ENCODE peak calls at places on chromosomes 11 and 22, in seven cellular contexts. O is activated naive CD8-positive, alpha-beta T cell treated with anti-CD3 and anti-CD28 coated beads, Interleukin-2, amount 50 U/mL, for 24 hours; E is GM18507; K is kidney epithelial cell; H is A549; Z is SK-N-MC; R is effector memory CD4-positive, alpha-beta T cell. T is an unnamed sample.

GRCh38 chr11:66326261-66327111 is 9.6 kb upstream of the CD248 start:
- DNase-seq in O (peak), E (no peak), K (no peak), H (no peak), Z (no peak), R (no peak), T (no peak)

GRCh38 chr22:48718818-48719500 is 1108.7 kb downstream of the BRD1 start:
- DNase-seq in O (no peak), E (no peak), K (no peak), H (no peak), Z (no peak), R (no peak), T (no peak)

GRCh38 chr22:19822301-19823117 is 32.2 kb downstream of the GNB1L start:
- DNase-seq in O (no peak), E (no peak), K (no peak), H (no peak), Z (no peak), R (no peak), T (peak)

GRCh38 chr11:113387605-113388211 is at the start of gene ANKK1:
- DNase-seq in O (no peak), E (no peak), K (no peak), H (no peak), Z (no peak), R (no peak), T (peak)

GRCh38 chr11:67277231-67277961 is 11.1 kb downstream of the GRK2 start:
- DNase-seq in O (peak), E (peak), K (no peak), H (no peak), Z (peak), R (peak), T (peak)

GRCh38 chr11:69205929-69206612 is 50.3 kb downstream of the SMIM38 start:
- DNase-seq in O (no peak), E (no peak), K (no peak), H (no peak), Z (peak), R (no peak), T (no peak)

GRCh38 chr11:132655187-132655855 is 877.0 kb downstream of the OPCML start:
- DNase-seq in O (no peak), E (no peak), K (no peak), H (no peak), Z (no peak), R (no peak), T (no peak)

GRCh38 chr11:93484716-93485115 is 58.5 kb downstream of the SMCO4 start:
- DNase-seq in O (no peak), E (no peak), K (no peak), H (no peak), Z (no peak), R (no peak), T (no peak)

GRCh38 chr11:14974723-14975587 is 2.8 kb upstream of the CALCA start:
- DNase-seq in O (peak), E (no peak), K (no peak), H (peak), Z (no peak), R (peak), T (peak)

GRCh38 chr11:66220566-66220935 is 47.9 kb upstream of the RAB1B start:
- DNase-seq in O (no peak), E (no peak), K (no peak), H (no peak), Z (no peak), R (no peak), T (no peak)

GRCh38 chr22:43399338-43399979 is 12.4 kb upstream of the MPPED1 start:
- DNase-seq in O (no peak), E (no peak), K (no peak), H (no peak), Z (no peak), R (no peak), T (no peak)

GRCh38 chr11:125948278-125949051 is 2.6 kb downstream of the VSIG10L2 start:
- DNase-seq in O (no peak), E (no peak), K (no peak), H (no peak), Z (no peak), R (no peak), T (no peak)

GRCh38 chr11:107770546-107770945 is 58.7 kb upstream of the SLN start:
- DNase-seq in O (no peak), E (no peak), K (peak), H (no peak), Z (no peak), R (no peak), T (no peak)

GRCh38 chr22:23107487-23108323 is 34.1 kb downstream of the RSPH14 start:
- DNase-seq in O (no peak), E (no peak), K (no peak), H (no peak), Z (no peak), R (no peak), T (no peak)

GRCh38 chr11:106208795-106209194 is 131.3 kb downstream of the AASDHPPT start:
- DNase-seq in O (no peak), E (no peak), K (peak), H (no peak), Z (no peak), R (no peak), T (no peak)

GRCh38 chr11:2741377-2742131 is 41.8 kb upstream of the KCNQ1OT1 start:
- DNase-seq in O (no peak), E (no peak), K (no peak), H (peak), Z (no peak), R (no peak), T (no peak)

GRCh38 chr11:115112779-115113178 is 391.4 kb downstream of the CADM1 start:
- DNase-seq in O (no peak), E (no peak), K (no peak), H (no peak), Z (no peak), R (no peak), T (no peak)

GRCh38 chr22:17675584-17675983 is 37.0 kb downstream of the BCL2L13 start:
- DNase-seq in O (no peak), E (no peak), K (no peak), H (no peak), Z (no peak), R (no peak), T (no peak)

GRCh38 chr11:76801205-76801604 is 18.0 kb downstream of the TSKU start:
- DNase-seq in O (no peak), E (no peak), K (no peak), H (no peak), Z (no peak), R (no peak), T (no peak)

GRCh38 chr22:22030493-22031182 is 48.1 kb upstream of the TOP3B start:
- DNase-seq in O (no peak), E (peak), K (no peak), H (peak), Z (no peak), R (no peak), T (no peak)

GRCh38 chr22:36330655-36331305 is 57.0 kb downstream of the MYH9 start:
- DNase-seq in O (no peak), E (no peak), K (no peak), H (no peak), Z (no peak), R (peak), T (no peak)

GRCh38 chr11:24645563-24645962 is 148.7 kb downstream of the LUZP2 start:
- DNase-seq in O (no peak), E (no peak), K (no peak), H (no peak), Z (no peak), R (no peak), T (no peak)

GRCh38 chr22:36237462-36238347 is 1.6 kb downstream of the APOL2 start:
- DNase-seq in O (peak), E (no peak), K (no peak), H (no peak), Z (no peak), R (no peak), T (no peak)

GRCh38 chr11:102269927-102270326 is 47.4 kb upstream of the BIRC3 start:
- DNase-seq in O (no peak), E (no peak), K (no peak), H (no peak), Z (no peak), R (no peak), T (no peak)

GRCh38 chr11:26572770-26573402 is 823 bp upstream of the MUC15 start:
- DNase-seq in O (no peak), E (no peak), K (no peak), H (no peak), Z (no peak), R (no peak), T (no peak)

GRCh38 chr11:75233688-75234295 is 6.8 kb upstream of the TPBGL start:
- DNase-seq in O (peak), E (no peak), K (peak), H (peak), Z (peak), R (no peak), T (peak)

GRCh38 chr11:90722552-90723190 is 499.8 kb upstream of the CHORDC1 start:
- DNase-seq in O (no peak), E (no peak), K (no peak), H (peak), Z (no peak), R (no peak), T (no peak)

GRCh38 chr22:43050995-43051394 is 36.0 kb upstream of the PACSIN2 start:
- DNase-seq in O (no peak), E (no peak), K (no peak), H (peak), Z (no peak), R (no peak), T (no peak)

GRCh38 chr22:31230871-31231621 is 18.9 kb downstream of the LIMK2 start:
- DNase-seq in O (peak), E (no peak), K (no peak), H (peak), Z (no peak), R (peak), T (peak)

GRCh38 chr11:61694971-61695706 is 14.9 kb downstream of the DAGLA start:
- DNase-seq in O (no peak), E (no peak), K (no peak), H (no peak), Z (no peak), R (no peak), T (no peak)

GRCh38 chr11:624705-625635 is at the start of gene CDHR5:
- DNase-seq in O (no peak), E (no peak), K (no peak), H (no peak), Z (no peak), R (no peak), T (no peak)

GRCh38 chr11:9228086-9228485 is 37.1 kb downstream of the DENND5A start:
- DNase-seq in O (no peak), E (no peak), K (no peak), H (no peak), Z (no peak), R (no peak), T (no peak)

GRCh38 chr11:18768472-18768901 is 23.1 kb downstream of the PTPN5 start:
- DNase-seq in O (no peak), E (peak), K (no peak), H (no peak), Z (no peak), R (no peak), T (no peak)

GRCh38 chr11:68677432-68677831 is 6.9 kb upstream of the GAL start:
- DNase-seq in O (no peak), E (no peak), K (peak), H (peak), Z (no peak), R (no peak), T (no peak)